ENCODE peak calls at places on chromosomes 12 and 14, in nine cellular contexts. One of them, this sample, is unnamed.

GRCh38 chr12:53299101-53299453 is 418 bp upstream of the MYG1 start:
- DNase-seq in body of pancreas: no peak
- DNase-seq in activated naive CD4-positive, alpha-beta T cell treated with anti-CD3 and anti-CD28 coated beads, Interleukin-2, amount 50 U/mL, for 72 hours: no peak
- DNase-seq in COLO829: peak; percentile 56
- DNase-seq in T-helper 9 cell: no peak
- DNase-seq in neural crest cell: no peak
- DNase-seq in dorsolateral prefrontal cortex: no peak
- DNase-seq in uterus: no peak
- DNase-seq in H4: peak; percentile 39
- DNase-seq in this sample: no peak

GRCh38 chr12:108799528-108800243 is 57.7 kb downstream of the SSH1 start:
- DNase-seq in body of pancreas: no peak
- DNase-seq in activated naive CD4-positive, alpha-beta T cell treated with anti-CD3 and anti-CD28 coated beads, Interleukin-2, amount 50 U/mL, for 72 hours: no peak
- DNase-seq in COLO829: no peak
- DNase-seq in T-helper 9 cell: no peak
- DNase-seq in neural crest cell: no peak
- DNase-seq in dorsolateral prefrontal cortex: no peak
- DNase-seq in uterus: no peak
- DNase-seq in H4: no peak
- DNase-seq in this sample: no peak

GRCh38 chr12:61095131-61095530 is 1165.1 kb upstream of the USP15 start:
- DNase-seq in body of pancreas: no peak
- DNase-seq in activated naive CD4-positive, alpha-beta T cell treated with anti-CD3 and anti-CD28 coated beads, Interleukin-2, amount 50 U/mL, for 72 hours: no peak
- DNase-seq in COLO829: no peak
- DNase-seq in T-helper 9 cell: no peak
- DNase-seq in neural crest cell: no peak
- DNase-seq in dorsolateral prefrontal cortex: no peak
- DNase-seq in uterus: no peak
- DNase-seq in H4: no peak
- DNase-seq in this sample: no peak

GRCh38 chr12:75602111-75602510 is 90.7 kb upstream of the KRR1 start:
- DNase-seq in body of pancreas: no peak
- DNase-seq in activated naive CD4-positive, alpha-beta T cell treated with anti-CD3 and anti-CD28 coated beads, Interleukin-2, amount 50 U/mL, for 72 hours: no peak
- DNase-seq in COLO829: no peak
- DNase-seq in T-helper 9 cell: no peak
- DNase-seq in neural crest cell: no peak
- DNase-seq in dorsolateral prefrontal cortex: no peak
- DNase-seq in uterus: no peak
- DNase-seq in H4: no peak
- DNase-seq in this sample: no peak

GRCh38 chr12:79886917-79887519 is 47.9 kb downstream of the PPP1R12A start:
- DNase-seq in body of pancreas: no peak
- DNase-seq in activated naive CD4-positive, alpha-beta T cell treated with anti-CD3 and anti-CD28 coated beads, Interleukin-2, amount 50 U/mL, for 72 hours: no peak
- DNase-seq in COLO829: peak; percentile 8
- DNase-seq in T-helper 9 cell: no peak
- DNase-seq in neural crest cell: no peak
- DNase-seq in dorsolateral prefrontal cortex: no peak
- DNase-seq in uterus: no peak
- DNase-seq in H4: peak; percentile 53
- DNase-seq in this sample: no peak

GRCh38 chr14:52878469-52878868 is 72.4 kb downstream of the FERMT2 start:
- DNase-seq in body of pancreas: no peak
- DNase-seq in activated naive CD4-positive, alpha-beta T cell treated with anti-CD3 and anti-CD28 coated beads, Interleukin-2, amount 50 U/mL, for 72 hours: no peak
- DNase-seq in COLO829: no peak
- DNase-seq in T-helper 9 cell: no peak
- DNase-seq in neural crest cell: no peak
- DNase-seq in dorsolateral prefrontal cortex: no peak
- DNase-seq in uterus: no peak
- DNase-seq in H4: no peak
- DNase-seq in this sample: no peak

GRCh38 chr12:6235499-6235898 is 35.3 kb downstream of the CD9 start:
- DNase-seq in body of pancreas: peak; percentile 74
- DNase-seq in activated naive CD4-positive, alpha-beta T cell treated with anti-CD3 and anti-CD28 coated beads, Interleukin-2, amount 50 U/mL, for 72 hours: no peak
- DNase-seq in COLO829: no peak
- DNase-seq in T-helper 9 cell: no peak
- DNase-seq in neural crest cell: no peak
- DNase-seq in dorsolateral prefrontal cortex: no peak
- DNase-seq in uterus: no peak
- DNase-seq in H4: no peak
- DNase-seq in this sample: peak; percentile 37

GRCh38 chr12:48390026-48390425 is 39.3 kb upstream of the ZNF641 start:
- DNase-seq in body of pancreas: no peak
- DNase-seq in activated naive CD4-positive, alpha-beta T cell treated with anti-CD3 and anti-CD28 coated beads, Interleukin-2, amount 50 U/mL, for 72 hours: no peak
- DNase-seq in COLO829: no peak
- DNase-seq in T-helper 9 cell: no peak
- DNase-seq in neural crest cell: no peak
- DNase-seq in dorsolateral prefrontal cortex: no peak
- DNase-seq in uterus: no peak
- DNase-seq in H4: no peak
- DNase-seq in this sample: no peak

GRCh38 chr14:95609398-95609990 is 74.6 kb downstream of the GLRX5 start:
- DNase-seq in body of pancreas: peak; percentile 80
- DNase-seq in activated naive CD4-positive, alpha-beta T cell treated with anti-CD3 and anti-CD28 coated beads, Interleukin-2, amount 50 U/mL, for 72 hours: no peak
- DNase-seq in COLO829: peak; percentile 52
- DNase-seq in T-helper 9 cell: no peak
- DNase-seq in neural crest cell: peak; percentile 53
- DNase-seq in dorsolateral prefrontal cortex: no peak
- DNase-seq in uterus: no peak
- DNase-seq in H4: peak; percentile 39
- DNase-seq in this sample: peak; percentile 7

GRCh38 chr12:64142784-64143183 is 79.3 kb downstream of the KICS2 start:
- DNase-seq in body of pancreas: no peak
- DNase-seq in activated naive CD4-positive, alpha-beta T cell treated with anti-CD3 and anti-CD28 coated beads, Interleukin-2, amount 50 U/mL, for 72 hours: no peak
- DNase-seq in COLO829: no peak
- DNase-seq in T-helper 9 cell: no peak
- DNase-seq in neural crest cell: no peak
- DNase-seq in dorsolateral prefrontal cortex: no peak
- DNase-seq in uterus: no peak
- DNase-seq in H4: no peak
- DNase-seq in this sample: no peak

GRCh38 chr12:124686001-124686884 is 118.8 kb upstream of the NCOR2 start:
- DNase-seq in body of pancreas: no peak
- DNase-seq in activated naive CD4-positive, alpha-beta T cell treated with anti-CD3 and anti-CD28 coated beads, Interleukin-2, amount 50 U/mL, for 72 hours: no peak
- DNase-seq in COLO829: no peak
- DNase-seq in T-helper 9 cell: no peak
- DNase-seq in neural crest cell: no peak
- DNase-seq in dorsolateral prefrontal cortex: no peak
- DNase-seq in uterus: peak; percentile 60
- DNase-seq in H4: no peak
- DNase-seq in this sample: no peak

GRCh38 chr12:64706366-64706765 is 52.8 kb downstream of the GNS start:
- DNase-seq in body of pancreas: no peak
- DNase-seq in activated naive CD4-positive, alpha-beta T cell treated with anti-CD3 and anti-CD28 coated beads, Interleukin-2, amount 50 U/mL, for 72 hours: no peak
- DNase-seq in COLO829: no peak
- DNase-seq in T-helper 9 cell: no peak
- DNase-seq in neural crest cell: no peak
- DNase-seq in dorsolateral prefrontal cortex: no peak
- DNase-seq in uterus: no peak
- DNase-seq in H4: no peak
- DNase-seq in this sample: no peak

GRCh38 chr14:73613046-73613383 is 698 bp downstream of the ACOT6 start:
- DNase-seq in body of pancreas: no peak
- DNase-seq in activated naive CD4-positive, alpha-beta T cell treated with anti-CD3 and anti-CD28 coated beads, Interleukin-2, amount 50 U/mL, for 72 hours: no peak
- DNase-seq in COLO829: no peak
- DNase-seq in T-helper 9 cell: no peak
- DNase-seq in neural crest cell: no peak
- DNase-seq in dorsolateral prefrontal cortex: no peak
- DNase-seq in uterus: no peak
- DNase-seq in H4: no peak
- DNase-seq in this sample: no peak

GRCh38 chr12:69556383-69556782 is 28.9 kb upstream of the CCT2 start:
- DNase-seq in body of pancreas: no peak
- DNase-seq in activated naive CD4-positive, alpha-beta T cell treated with anti-CD3 and anti-CD28 coated beads, Interleukin-2, amount 50 U/mL, for 72 hours: no peak
- DNase-seq in COLO829: no peak
- DNase-seq in T-helper 9 cell: no peak
- DNase-seq in neural crest cell: no peak
- DNase-seq in dorsolateral prefrontal cortex: no peak
- DNase-seq in uterus: no peak
- DNase-seq in H4: no peak
- DNase-seq in this sample: no peak

GRCh38 chr14:105919458-105920150 is 393.2 kb downstream of the TMEM121 start:
- DNase-seq in body of pancreas: no peak
- DNase-seq in activated naive CD4-positive, alpha-beta T cell treated with anti-CD3 and anti-CD28 coated beads, Interleukin-2, amount 50 U/mL, for 72 hours: no peak
- DNase-seq in COLO829: no peak
- DNase-seq in T-helper 9 cell: no peak
- DNase-seq in neural crest cell: no peak
- DNase-seq in dorsolateral prefrontal cortex: peak; percentile 30
- DNase-seq in uterus: no peak
- DNase-seq in H4: peak; percentile 1
- DNase-seq in this sample: peak; percentile 0

GRCh38 chr12:28427046-28427445 is 236.8 kb downstream of the CCDC91 start:
- DNase-seq in body of pancreas: no peak
- DNase-seq in activated naive CD4-positive, alpha-beta T cell treated with anti-CD3 and anti-CD28 coated beads, Interleukin-2, amount 50 U/mL, for 72 hours: no peak
- DNase-seq in COLO829: no peak
- DNase-seq in T-helper 9 cell: no peak
- DNase-seq in neural crest cell: no peak
- DNase-seq in dorsolateral prefrontal cortex: no peak
- DNase-seq in uterus: no peak
- DNase-seq in H4: no peak
- DNase-seq in this sample: no peak

GRCh38 chr12:108570743-108571603 is 8.6 kb downstream of the ISCU start:
- DNase-seq in body of pancreas: no peak
- DNase-seq in activated naive CD4-positive, alpha-beta T cell treated with anti-CD3 and anti-CD28 coated beads, Interleukin-2, amount 50 U/mL, for 72 hours: no peak
- DNase-seq in COLO829: no peak
- DNase-seq in T-helper 9 cell: no peak
- DNase-seq in neural crest cell: no peak
- DNase-seq in dorsolateral prefrontal cortex: no peak
- DNase-seq in uterus: no peak
- DNase-seq in H4: no peak
- DNase-seq in this sample: no peak

GRCh38 chr12:122992386-122992785 is 11.9 kb downstream of the ARL6IP4 start:
- DNase-seq in body of pancreas: no peak
- DNase-seq in activated naive CD4-positive, alpha-beta T cell treated with anti-CD3 and anti-CD28 coated beads, Interleukin-2, amount 50 U/mL, for 72 hours: no peak
- DNase-seq in COLO829: no peak
- DNase-seq in T-helper 9 cell: no peak
- DNase-seq in neural crest cell: no peak
- DNase-seq in dorsolateral prefrontal cortex: no peak
- DNase-seq in uterus: no peak
- DNase-seq in H4: no peak
- DNase-seq in this sample: no peak

GRCh38 chr12:62260733-62261683 is 804 bp downstream of the USP15 start:
- DNase-seq in body of pancreas: peak; percentile 36
- DNase-seq in activated naive CD4-positive, alpha-beta T cell treated with anti-CD3 and anti-CD28 coated beads, Interleukin-2, amount 50 U/mL, for 72 hours: peak; percentile 75
- DNase-seq in COLO829: peak; percentile 24
- DNase-seq in T-helper 9 cell: peak; percentile 43
- DNase-seq in neural crest cell: peak; percentile 2
- DNase-seq in dorsolateral prefrontal cortex: no peak
- DNase-seq in uterus: peak; percentile 13
- DNase-seq in H4: peak; percentile 36
- DNase-seq in this sample: peak; percentile 17

GRCh38 chr12:19198272-19198671 is 68.7 kb downstream of the PLEKHA5 start:
- DNase-seq in body of pancreas: no peak
- DNase-seq in activated naive CD4-positive, alpha-beta T cell treated with anti-CD3 and anti-CD28 coated beads, Interleukin-2, amount 50 U/mL, for 72 hours: no peak
- DNase-seq in COLO829: peak; percentile 86
- DNase-seq in T-helper 9 cell: no peak
- DNase-seq in neural crest cell: peak; percentile 9
- DNase-seq in dorsolateral prefrontal cortex: no peak
- DNase-seq in uterus: no peak
- DNase-seq in H4: peak; percentile 30
- DNase-seq in this sample: no peak

GRCh38 chr14:73240816-73241480 is 3.6 kb downstream of the PAPLN start:
- DNase-seq in body of pancreas: no peak
- DNase-seq in activated naive CD4-positive, alpha-beta T cell treated with anti-CD3 and anti-CD28 coated beads, Interleukin-2, amount 50 U/mL, for 72 hours: peak; percentile 4
- DNase-seq in COLO829: no peak
- DNase-seq in T-helper 9 cell: no peak
- DNase-seq in neural crest cell: no peak
- DNase-seq in dorsolateral prefrontal cortex: no peak
- DNase-seq in uterus: no peak
- DNase-seq in H4: no peak
- DNase-seq in this sample: no peak

GRCh38 chr12:100234591-100235304 is 32.1 kb downstream of the DEPDC4 start:
- DNase-seq in body of pancreas: no peak
- DNase-seq in activated naive CD4-positive, alpha-beta T cell treated with anti-CD3 and anti-CD28 coated beads, Interleukin-2, amount 50 U/mL, for 72 hours: no peak
- DNase-seq in COLO829: peak; percentile 35
- DNase-seq in T-helper 9 cell: no peak
- DNase-seq in neural crest cell: no peak
- DNase-seq in dorsolateral prefrontal cortex: no peak
- DNase-seq in uterus: no peak
- DNase-seq in H4: peak; percentile 52
- DNase-seq in this sample: no peak

GRCh38 chr12:19382111-19382526 is 57.2 kb upstream of the AEBP2 start:
- DNase-seq in body of pancreas: peak; percentile 10
- DNase-seq in activated naive CD4-positive, alpha-beta T cell treated with anti-CD3 and anti-CD28 coated beads, Interleukin-2, amount 50 U/mL, for 72 hours: peak; percentile 57
- DNase-seq in COLO829: peak; percentile 81
- DNase-seq in T-helper 9 cell: peak; percentile 1
- DNase-seq in neural crest cell: no peak
- DNase-seq in dorsolateral prefrontal cortex: no peak
- DNase-seq in uterus: no peak
- DNase-seq in H4: peak; percentile 55
- DNase-seq in this sample: no peak

GRCh38 chr12:88733003-88733402 is 152.7 kb upstream of the KITLG start:
- DNase-seq in body of pancreas: no peak
- DNase-seq in activated naive CD4-positive, alpha-beta T cell treated with anti-CD3 and anti-CD28 coated beads, Interleukin-2, amount 50 U/mL, for 72 hours: no peak
- DNase-seq in COLO829: no peak
- DNase-seq in T-helper 9 cell: no peak
- DNase-seq in neural crest cell: no peak
- DNase-seq in dorsolateral prefrontal cortex: no peak
- DNase-seq in uterus: no peak
- DNase-seq in H4: no peak
- DNase-seq in this sample: no peak

GRCh38 chr12:115232455-115233156 is 548.6 kb upstream of the TBX3 start:
- DNase-seq in body of pancreas: no peak
- DNase-seq in activated naive CD4-positive, alpha-beta T cell treated with anti-CD3 and anti-CD28 coated beads, Interleukin-2, amount 50 U/mL, for 72 hours: no peak
- DNase-seq in COLO829: no peak
- DNase-seq in T-helper 9 cell: no peak
- DNase-seq in neural crest cell: no peak
- DNase-seq in dorsolateral prefrontal cortex: no peak
- DNase-seq in uterus: no peak
- DNase-seq in H4: no peak
- DNase-seq in this sample: no peak

GRCh38 chr12:113385282-113385882 is 18.3 kb downstream of the SDS start:
- DNase-seq in body of pancreas: no peak
- DNase-seq in activated naive CD4-positive, alpha-beta T cell treated with anti-CD3 and anti-CD28 coated beads, Interleukin-2, amount 50 U/mL, for 72 hours: no peak
- DNase-seq in COLO829: no peak
- DNase-seq in T-helper 9 cell: no peak
- DNase-seq in neural crest cell: no peak
- DNase-seq in dorsolateral prefrontal cortex: no peak
- DNase-seq in uterus: no peak
- DNase-seq in H4: no peak
- DNase-seq in this sample: no peak

GRCh38 chr12:54586620-54587019 is 1.8 kb downstream of the PPP1R1A start:
- DNase-seq in body of pancreas: no peak
- DNase-seq in activated naive CD4-positive, alpha-beta T cell treated with anti-CD3 and anti-CD28 coated beads, Interleukin-2, amount 50 U/mL, for 72 hours: no peak
- DNase-seq in COLO829: no peak
- DNase-seq in T-helper 9 cell: no peak
- DNase-seq in neural crest cell: no peak
- DNase-seq in dorsolateral prefrontal cortex: no peak
- DNase-seq in uterus: no peak
- DNase-seq in H4: no peak
- DNase-seq in this sample: no peak

GRCh38 chr12:80565276-80565675 is 121.2 kb downstream of the PTPRQ start:
- DNase-seq in body of pancreas: no peak
- DNase-seq in activated naive CD4-positive, alpha-beta T cell treated with anti-CD3 and anti-CD28 coated beads, Interleukin-2, amount 50 U/mL, for 72 hours: no peak
- DNase-seq in COLO829: no peak
- DNase-seq in T-helper 9 cell: no peak
- DNase-seq in neural crest cell: no peak
- DNase-seq in dorsolateral prefrontal cortex: no peak
- DNase-seq in uterus: no peak
- DNase-seq in H4: no peak
- DNase-seq in this sample: no peak

GRCh38 chr14:45891417-45892080 is 638.5 kb upstream of the MIS18BP1 start:
- DNase-seq in body of pancreas: no peak
- DNase-seq in activated naive CD4-positive, alpha-beta T cell treated with anti-CD3 and anti-CD28 coated beads, Interleukin-2, amount 50 U/mL, for 72 hours: no peak
- DNase-seq in COLO829: no peak
- DNase-seq in T-helper 9 cell: no peak
- DNase-seq in neural crest cell: peak; percentile 9
- DNase-seq in dorsolateral prefrontal cortex: no peak
- DNase-seq in uterus: peak; percentile 13
- DNase-seq in H4: no peak
- DNase-seq in this sample: no peak

GRCh38 chr14:21965042-21965441 is 291.4 kb upstream of the OR4E1 start:
- DNase-seq in body of pancreas: no peak
- DNase-seq in activated naive CD4-positive, alpha-beta T cell treated with anti-CD3 and anti-CD28 coated beads, Interleukin-2, amount 50 U/mL, for 72 hours: no peak
- DNase-seq in COLO829: no peak
- DNase-seq in T-helper 9 cell: peak; percentile 16
- DNase-seq in neural crest cell: no peak
- DNase-seq in dorsolateral prefrontal cortex: no peak
- DNase-seq in uterus: no peak
- DNase-seq in H4: no peak
- DNase-seq in this sample: no peak

GRCh38 chr12:4908694-4909396 is 860 bp upstream of the KCNA1 start:
- DNase-seq in body of pancreas: no peak
- DNase-seq in activated naive CD4-positive, alpha-beta T cell treated with anti-CD3 and anti-CD28 coated beads, Interleukin-2, amount 50 U/mL, for 72 hours: no peak
- DNase-seq in COLO829: no peak
- DNase-seq in T-helper 9 cell: no peak
- DNase-seq in neural crest cell: peak; percentile 57
- DNase-seq in dorsolateral prefrontal cortex: peak; percentile 58
- DNase-seq in uterus: no peak
- DNase-seq in H4: no peak
- DNase-seq in this sample: no peak